ENCODE peak calls at places on chromosomes 11 and 22, in eight cellular contexts. One of them, this sample, is unnamed.

GRCh38 chr11:45148276-45148675 is 1.8 kb downstream of the PRDM11 start:
- DNase-seq in head of caudate nucleus: no peak
- DNase-seq in GF-D8: no peak
- DNase-seq in fibroblast of pulmonary artery: no peak
- DNase-seq in activated naive CD4-positive, alpha-beta T cell: no peak
- DNase-seq in left ventricle myocardium inferior: no peak
- DNase-seq in EH: no peak
- DNase-seq in GM12865: no peak
- DNase-seq in this sample: no peak

GRCh38 chr11:95972055-95972454 is 48.1 kb upstream of the MTMR2 start:
- DNase-seq in GF-D8: no peak
- DNase-seq in GM12865: no peak
- DNase-seq in activated naive CD4-positive, alpha-beta T cell: no peak
- DNase-seq in left ventricle myocardium inferior: no peak
- DNase-seq in EH: no peak
- DNase-seq in head of caudate nucleus: no peak
- DNase-seq in fibroblast of pulmonary artery: peak; percentile 46
- DNase-seq in this sample: no peak

GRCh38 chr22:22755778-22756100 is 111.3 kb downstream of the GGTLC2 start:
- DNase-seq in activated naive CD4-positive, alpha-beta T cell: no peak
- DNase-seq in EH: no peak
- DNase-seq in GM12865: no peak
- DNase-seq in GF-D8: no peak
- DNase-seq in fibroblast of pulmonary artery: no peak
- DNase-seq in head of caudate nucleus: no peak
- DNase-seq in left ventricle myocardium inferior: no peak
- DNase-seq in this sample: no peak

GRCh38 chr22:32700186-32700882 is 101.2 kb upstream of the TIMP3 start:
- DNase-seq in fibroblast of pulmonary artery: peak; percentile 50
- DNase-seq in EH: peak; percentile 82
- DNase-seq in head of caudate nucleus: peak; percentile 13
- DNase-seq in left ventricle myocardium inferior: no peak
- DNase-seq in activated naive CD4-positive, alpha-beta T cell: no peak
- DNase-seq in GF-D8: no peak
- DNase-seq in GM12865: no peak
- DNase-seq in this sample: no peak

GRCh38 chr11:72373163-72373562 is 61.2 kb downstream of the CLPB start:
- DNase-seq in GF-D8: no peak
- DNase-seq in EH: no peak
- DNase-seq in head of caudate nucleus: no peak
- DNase-seq in activated naive CD4-positive, alpha-beta T cell: no peak
- DNase-seq in GM12865: no peak
- DNase-seq in fibroblast of pulmonary artery: no peak
- DNase-seq in left ventricle myocardium inferior: no peak
- DNase-seq in this sample: no peak

GRCh38 chr11:40125054-40125453 is 1334.4 kb downstream of the LRRC4C start:
- DNase-seq in left ventricle myocardium inferior: no peak
- DNase-seq in GF-D8: no peak
- DNase-seq in GM12865: no peak
- DNase-seq in head of caudate nucleus: peak; percentile 23
- DNase-seq in EH: no peak
- DNase-seq in activated naive CD4-positive, alpha-beta T cell: no peak
- DNase-seq in fibroblast of pulmonary artery: no peak
- DNase-seq in this sample: no peak

GRCh38 chr11:76512851-76513653 is 68.2 kb downstream of the EMSY start:
- DNase-seq in head of caudate nucleus: no peak
- DNase-seq in fibroblast of pulmonary artery: peak; percentile 69
- DNase-seq in activated naive CD4-positive, alpha-beta T cell: no peak
- DNase-seq in GF-D8: no peak
- DNase-seq in EH: peak; percentile 58
- DNase-seq in GM12865: peak; percentile 7
- DNase-seq in left ventricle myocardium inferior: no peak
- DNase-seq in this sample: no peak

GRCh38 chr11:88183233-88183632 is 8.0 kb upstream of the RAB38 start:
- DNase-seq in head of caudate nucleus: no peak
- DNase-seq in EH: no peak
- DNase-seq in fibroblast of pulmonary artery: no peak
- DNase-seq in activated naive CD4-positive, alpha-beta T cell: no peak
- DNase-seq in GM12865: no peak
- DNase-seq in left ventricle myocardium inferior: no peak
- DNase-seq in GF-D8: no peak
- DNase-seq in this sample: no peak

GRCh38 chr22:28799834-28800307 is 498 bp downstream of the XBP1 start:
- DNase-seq in left ventricle myocardium inferior: peak; percentile 80
- DNase-seq in head of caudate nucleus: peak; percentile 46
- DNase-seq in GM12865: peak; percentile 69
- DNase-seq in fibroblast of pulmonary artery: peak; percentile 61
- DNase-seq in GF-D8: no peak
- DNase-seq in activated naive CD4-positive, alpha-beta T cell: peak; percentile 42
- DNase-seq in EH: peak; percentile 76
- DNase-seq in this sample: peak; percentile 61

GRCh38 chr22:39414377-39414776 is 14.8 kb downstream of the TAB1 start:
- DNase-seq in GF-D8: no peak
- DNase-seq in activated naive CD4-positive, alpha-beta T cell: no peak
- DNase-seq in EH: no peak
- DNase-seq in head of caudate nucleus: no peak
- DNase-seq in GM12865: no peak
- DNase-seq in fibroblast of pulmonary artery: no peak
- DNase-seq in left ventricle myocardium inferior: no peak
- DNase-seq in this sample: no peak

GRCh38 chr11:45918331-45918941 is 759 bp upstream of the PEX16 start:
- DNase-seq in GM12865: peak; percentile 73
- DNase-seq in EH: peak; percentile 81
- DNase-seq in head of caudate nucleus: peak; percentile 91
- DNase-seq in left ventricle myocardium inferior: peak; percentile 87
- DNase-seq in activated naive CD4-positive, alpha-beta T cell: no peak
- DNase-seq in fibroblast of pulmonary artery: peak; percentile 68
- DNase-seq in GF-D8: peak; percentile 3
- DNase-seq in this sample: peak; percentile 89

GRCh38 chr11:45100338-45100737 is 46.1 kb upstream of the PRDM11 start:
- DNase-seq in GM12865: peak; percentile 16
- DNase-seq in fibroblast of pulmonary artery: peak; percentile 55
- DNase-seq in EH: peak; percentile 81
- DNase-seq in left ventricle myocardium inferior: no peak
- DNase-seq in head of caudate nucleus: no peak
- DNase-seq in activated naive CD4-positive, alpha-beta T cell: no peak
- DNase-seq in GF-D8: no peak
- DNase-seq in this sample: no peak

GRCh38 chr22:26606611-26607010 is 11.2 kb downstream of the CRYBB1 start:
- DNase-seq in GF-D8: no peak
- DNase-seq in GM12865: no peak
- DNase-seq in EH: peak; percentile 75
- DNase-seq in fibroblast of pulmonary artery: peak; percentile 62
- DNase-seq in head of caudate nucleus: no peak
- DNase-seq in activated naive CD4-positive, alpha-beta T cell: no peak
- DNase-seq in left ventricle myocardium inferior: no peak
- DNase-seq in this sample: no peak

GRCh38 chr11:72741429-72741833 is 10.8 kb downstream of the ARAP1 start:
- DNase-seq in EH: peak; percentile 56
- DNase-seq in GM12865: peak; percentile 57
- DNase-seq in fibroblast of pulmonary artery: no peak
- DNase-seq in head of caudate nucleus: peak; percentile 49
- DNase-seq in left ventricle myocardium inferior: peak; percentile 42
- DNase-seq in activated naive CD4-positive, alpha-beta T cell: no peak
- DNase-seq in GF-D8: peak; percentile 74
- DNase-seq in this sample: no peak

This sample was measured in GM20000.